ENCODE peak calls at places on chromosomes 6 and 20, in ten cellular contexts. S, G, P, T, U, M, N, Y, R and A are unnamed samples.

GRCh38 chr6:70108230-70108629 is 194.7 kb downstream of the COL9A1 start:
- DNase-seq in S (no peak), G (no peak), P (peak; percentile 45), T (peak; percentile 57), U (peak; percentile 4), M (no peak), N (peak; percentile 72), Y (no peak), R (no peak), A (no peak)

GRCh38 chr6:6736753-6737654 is 148.5 kb downstream of the LY86 start:
- DNase-seq in S (no peak), G (peak; percentile 70), P (no peak), T (no peak), U (no peak), M (peak; percentile 72), N (no peak), Y (peak; percentile 97), R (peak; percentile 91), A (no peak)

GRCh38 chr20:11901127-11901526 is 16.6 kb upstream of the BTBD3 start:
- DNase-seq in S (no peak), G (no peak), P (no peak), T (no peak), U (peak; percentile 96), M (no peak), N (no peak), Y (no peak), R (no peak), A (no peak)

GRCh38 chr20:9200196-9200595 is 131.3 kb downstream of the PLCB4 start:
- DNase-seq in S (no peak), G (no peak), P (no peak), T (no peak), U (peak; percentile 57), M (no peak), N (no peak), Y (no peak), R (no peak), A (no peak)

GRCh38 chr6:109672204-109672603 is 18.8 kb downstream of the AK9 start:
- DNase-seq in S (no peak), G (no peak), P (no peak), T (no peak), U (no peak), M (no peak), N (no peak), Y (no peak), R (no peak), A (no peak)

GRCh38 chr20:56362833-56363413 is 4.1 kb downstream of the FAM210B start:
- DNase-seq in S (no peak), G (no peak), P (no peak), T (no peak), U (no peak), M (no peak), N (no peak), Y (no peak), R (peak; percentile 79), A (no peak)

GRCh38 chr6:40586800-40587201 is 363 bp downstream of the LRFN2 start:
- DNase-seq in S (no peak), G (no peak), P (no peak), T (no peak), U (no peak), M (no peak), N (peak; percentile 46), Y (peak; percentile 51), R (peak; percentile 23), A (no peak)

GRCh38 chr6:157757430-157758403 is 65.3 kb upstream of the SNX9 start:
- DNase-seq in S (no peak), G (no peak), P (no peak), T (no peak), U (no peak), M (no peak), N (no peak), Y (no peak), R (no peak), A (no peak)

GRCh38 chr6:168908166-168908565 is 345.5 kb downstream of the THBS2 start:
- DNase-seq in S (no peak), G (no peak), P (no peak), T (no peak), U (peak; percentile 78), M (no peak), N (no peak), Y (no peak), R (no peak), A (no peak)

GRCh38 chr6:121828567-121828966 is 393.1 kb downstream of the GJA1 start:
- DNase-seq in S (no peak), G (no peak), P (no peak), T (no peak), U (no peak), M (no peak), N (no peak), Y (no peak), R (no peak), A (no peak)

GRCh38 chr6:52788478-52788877 is 15.1 kb downstream of the GSTA1 start:
- DNase-seq in S (no peak), G (no peak), P (no peak), T (no peak), U (peak; percentile 30), M (no peak), N (no peak), Y (no peak), R (no peak), A (no peak)

GRCh38 chr6:8195040-8195713 is 92.8 kb upstream of the EEF1E1 start:
- DNase-seq in S (no peak), G (no peak), P (no peak), T (no peak), U (no peak), M (no peak), N (peak; percentile 53), Y (no peak), R (no peak), A (no peak)

GRCh38 chr6:12196326-12196936 is 93.7 kb upstream of the EDN1 start:
- DNase-seq in S (no peak), G (no peak), P (no peak), T (no peak), U (peak; percentile 83), M (no peak), N (peak; percentile 78), Y (no peak), R (no peak), A (no peak)

GRCh38 chr6:18387061-18387721 is at the start of gene RNF144B:
- DNase-seq in S (peak; percentile 91), G (peak; percentile 89), P (peak; percentile 97), T (peak; percentile 65), U (peak; percentile 55), M (peak; percentile 88), N (peak; percentile 78), Y (peak; percentile 92), R (peak; percentile 76), A (peak; percentile 92)

DNA sequence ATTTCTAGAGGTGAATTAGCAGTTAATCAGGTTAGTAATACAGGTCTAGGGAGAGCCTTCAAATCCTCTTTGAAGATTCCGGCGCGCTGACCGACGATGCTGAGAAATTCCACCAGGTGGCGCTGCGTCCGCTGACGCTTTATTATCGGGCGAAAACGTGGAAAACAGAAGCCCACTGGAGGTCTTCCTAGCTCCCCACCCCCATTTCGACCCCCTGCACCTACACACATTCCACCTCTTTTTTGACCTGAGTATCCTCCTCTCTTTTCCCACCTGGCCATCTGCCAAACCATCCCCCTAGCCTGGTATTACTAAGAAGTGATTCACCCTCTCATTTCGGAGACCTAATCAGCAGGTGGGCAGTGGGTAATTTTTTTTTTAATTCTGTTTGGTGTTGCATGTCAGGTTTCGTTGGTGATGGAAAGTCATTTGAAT is 65.4 kb upstream of the RIN2 start:
- DNase-seq in S (peak; percentile 39), G (peak; percentile 74), P (peak; percentile 40), T (peak; percentile 48), U (peak; percentile 25), M (no peak), N (peak; percentile 69), Y (peak; percentile 75), R (peak; percentile 72), A (no peak)
- H3K27ac ChIP-seq in S (no peak overlapping the region), G (no peak overlapping the region), P (no peak overlapping the region), T (no peak overlapping the region), U (no peak overlapping the region), M (no peak overlapping the region), N (no peak overlapping the region), Y (no peak overlapping the region), R (no peak overlapping the region), A (no peak overlapping the region)

DNA sequence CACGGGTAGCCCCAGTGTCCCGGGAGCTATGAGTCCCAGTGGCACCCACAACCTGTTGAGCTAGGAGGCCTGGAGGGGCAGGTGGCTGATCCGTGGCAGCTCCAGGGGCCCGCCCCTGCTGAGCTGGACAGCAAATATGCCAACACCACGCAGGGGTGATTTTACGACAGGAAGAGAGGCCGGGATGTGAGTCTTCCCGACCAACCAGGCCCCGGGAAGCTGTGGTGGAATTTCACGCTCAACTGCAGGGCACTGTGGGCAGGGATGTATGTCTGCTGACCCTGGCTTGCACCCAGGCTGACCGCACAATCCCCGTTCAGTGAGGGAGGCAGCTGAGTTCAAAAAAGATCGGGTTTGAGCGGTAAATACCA is 183.9 kb downstream of the ERMARD start:
- DNase-seq in S (no peak), G (no peak), P (no peak), T (no peak), U (no peak), M (no peak), N (no peak), Y (no peak), R (no peak), A (peak; percentile 69)
- H3K9me3 ChIP-seq in S (no peaks in the 10 kb centered on the region), G (no peaks in the 10 kb centered on the region), P (no peaks in the 10 kb centered on the region), T (no peaks in the 10 kb centered on the region), U (no peaks in the 10 kb centered on the region), M (no peaks in the 10 kb centered on the region), N (no peaks in the 10 kb centered on the region), Y (no peaks in the 10 kb centered on the region), R (no peaks in the 10 kb centered on the region), A (no peaks in the 10 kb centered on the region)

GRCh38 chr20:25084616-25085187 is 2.8 kb upstream of the VSX1 start:
- DNase-seq in S (no peak), G (no peak), P (no peak), T (no peak), U (no peak), M (no peak), N (no peak), Y (peak; percentile 51), R (no peak), A (peak; percentile 62)

GRCh38 chr20:25083141-25083772 is 1.3 kb upstream of the VSX1 start:
- DNase-seq in S (no peak), G (no peak), P (no peak), T (no peak), U (no peak), M (no peak), N (no peak), Y (peak; percentile 27), R (no peak), A (peak; percentile 28)

GRCh38 chr20:25085756-25086495 is 4.0 kb upstream of the VSX1 start:
- DNase-seq in S (no peak), G (no peak), P (no peak), T (no peak), U (no peak), M (no peak), N (no peak), Y (no peak), R (no peak), A (peak; percentile 60)

GRCh38 chr20:25082498-25082873 is 545 bp upstream of the VSX1 start:
- DNase-seq in S (no peak), G (no peak), P (no peak), T (no peak), U (no peak), M (no peak), N (no peak), Y (peak; percentile 52), R (no peak), A (peak; percentile 42)

GRCh38 chr20:25083773-25084615 is 2.1 kb upstream of the VSX1 start:
- DNase-seq in S (no peak), G (no peak), P (no peak), T (no peak), U (no peak), M (peak; percentile 54), N (no peak), Y (peak; percentile 60), R (no peak), A (peak; percentile 69)
- H3K4me3 ChIP-seq in S (no peak overlapping the region), G (no peak overlapping the region), P (no peak overlapping the region), T (peak overlapping the region; percentile 13), U (no peak overlapping the region), M (no peak overlapping the region), N (no peak overlapping the region), Y (peak overlapping the region; percentile 2), R (no peak overlapping the region), A (no peak overlapping the region)

GRCh38 chr6:11120273-11121005 is 8.9 kb upstream of the ERVFRD-1 start:
- DNase-seq in S (no peak), G (no peak), P (no peak), T (no peak), U (peak; percentile 58), M (no peak), N (peak; percentile 84), Y (no peak), R (no peak), A (no peak)
- H3K27ac ChIP-seq in S (no peak overlapping the region), G (no peak overlapping the region), P (no peak overlapping the region), T (no peak overlapping the region), U (no peak overlapping the region), M (no peak overlapping the region), N (peak overlapping the region; percentile 44), Y (no peak overlapping the region), R (no peak overlapping the region), A (no peak overlapping the region)